ENCODE peak calls at places on chromosomes 6 and 20, in eight cellular contexts. Y, K, T, Q, M, V, J and C are unnamed samples. For H3K79me2, the result is how much of the 10 kb centered on the place peaks cover.

GRCh38 chr6:166003569-166003968 is 164.1 kb downstream of the TBXT start:
- DNase-seq in J (peak), T (no peak), K (no peak), V (no peak), Q (no peak), Y (no peak), M (no peak), C (peak)

GRCh38 chr6:135002974-135003703 is 51.5 kb downstream of the HBS1L start:
- DNase-seq in Y (no peak), V (no peak), T (no peak), J (no peak), M (peak), K (no peak), Q (no peak), C (no peak)

GRCh38 chr20:53316221-53316937 is 277.3 kb downstream of the ZNF217 start:
- DNase-seq in T (no peak), K (no peak), Y (peak), J (peak), Q (no peak), M (no peak), V (no peak), C (peak)

GRCh38 chr6:11094411-11094851 is 797 bp downstream of the SMIM13 start:
- DNase-seq in V (no peak), J (peak), M (peak), Y (peak), Q (peak), K (peak), T (peak), C (peak)

GRCh38 chr6:129672883-129673631 is 36.9 kb downstream of the ARHGAP18 start:
- DNase-seq in M (peak), Y (peak), J (no peak), T (no peak), Q (no peak), V (peak), K (no peak), C (no peak)

GRCh38 chr6:37630281-37630799 is 67.3 kb downstream of the MDGA1 start:
- DNase-seq in J (no peak), Y (peak), M (no peak), K (no peak), Q (peak), T (no peak), V (peak), C (no peak)

GRCh38 chr6:122428781-122429180 is 29.3 kb downstream of the HSF2 start:
- DNase-seq in T (no peak), Q (no peak), M (no peak), Y (no peak), V (no peak), J (no peak), K (no peak), C (no peak)

GRCh38 chr6:118325220-118325860 is 222.8 kb upstream of the PLN start:
- DNase-seq in T (no peak), Q (no peak), M (no peak), V (no peak), Y (peak), J (no peak), K (no peak), C (no peak)

GRCh38 chr6:5634525-5634924 is 372.2 kb downstream of the NRN1 start:
- DNase-seq in V (no peak), K (no peak), T (no peak), M (no peak), Q (no peak), Y (no peak), J (no peak), C (no peak)

GRCh38 chr20:10250902-10251301 is 32.3 kb downstream of the SNAP25 start:
- DNase-seq in K (no peak), M (no peak), V (no peak), J (no peak), Y (no peak), Q (peak), T (no peak), C (no peak)

GRCh38 chr20:44033873-44034272 is 119.2 kb downstream of the TOX2 start:
- DNase-seq in Y (no peak), Q (no peak), V (no peak), T (no peak), K (no peak), J (no peak), M (no peak), C (no peak)

GRCh38 chr20:44033344-44033743 is 118.7 kb downstream of the TOX2 start:
- DNase-seq in M (no peak), Q (no peak), J (no peak), T (no peak), K (peak), V (no peak), Y (no peak), C (no peak)

GRCh38 chr20:44035924-44036323 is 121.3 kb downstream of the TOX2 start:
- DNase-seq in V (no peak), T (no peak), M (no peak), K (no peak), J (no peak), Y (no peak), Q (no peak), C (no peak)

GRCh38 chr20:44034965-44035635 is 120.4 kb downstream of the TOX2 start:
- DNase-seq in V (no peak), J (no peak), T (no peak), Q (no peak), M (no peak), Y (no peak), K (no peak), C (no peak)

DNA sequence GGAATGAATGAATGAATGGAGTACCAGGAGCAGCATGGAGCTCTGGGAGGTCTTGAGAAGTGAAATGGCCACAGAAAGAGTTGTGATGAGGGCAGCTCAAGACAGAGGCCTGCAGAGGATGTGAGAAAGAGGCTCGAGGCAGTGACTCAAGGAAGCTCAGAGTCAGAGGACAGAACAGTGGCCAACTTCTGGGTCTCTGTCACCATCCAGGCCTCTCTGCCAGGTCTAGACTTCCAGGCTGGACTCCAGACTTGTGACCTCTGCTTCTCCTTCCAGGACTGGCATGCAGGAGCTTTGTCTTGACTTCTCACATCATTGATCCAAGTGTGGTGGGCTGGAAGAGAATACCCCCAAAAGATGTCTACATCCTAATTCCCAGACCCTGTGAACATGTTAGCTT is 119.8 kb downstream of the TOX2 start:
- DNase-seq in Q (no peak), J (no peak), V (no peak), T (no peak), M (no peak), K (no peak), Y (no peak), C (no peak)
- TF ChIP-seq EZH2phosphoT487 in Q (no peak), J (no peak), V (no peak), T (no peak), M (no peak), K (no peak), Y (no peak), C (no peak)

DNA sequence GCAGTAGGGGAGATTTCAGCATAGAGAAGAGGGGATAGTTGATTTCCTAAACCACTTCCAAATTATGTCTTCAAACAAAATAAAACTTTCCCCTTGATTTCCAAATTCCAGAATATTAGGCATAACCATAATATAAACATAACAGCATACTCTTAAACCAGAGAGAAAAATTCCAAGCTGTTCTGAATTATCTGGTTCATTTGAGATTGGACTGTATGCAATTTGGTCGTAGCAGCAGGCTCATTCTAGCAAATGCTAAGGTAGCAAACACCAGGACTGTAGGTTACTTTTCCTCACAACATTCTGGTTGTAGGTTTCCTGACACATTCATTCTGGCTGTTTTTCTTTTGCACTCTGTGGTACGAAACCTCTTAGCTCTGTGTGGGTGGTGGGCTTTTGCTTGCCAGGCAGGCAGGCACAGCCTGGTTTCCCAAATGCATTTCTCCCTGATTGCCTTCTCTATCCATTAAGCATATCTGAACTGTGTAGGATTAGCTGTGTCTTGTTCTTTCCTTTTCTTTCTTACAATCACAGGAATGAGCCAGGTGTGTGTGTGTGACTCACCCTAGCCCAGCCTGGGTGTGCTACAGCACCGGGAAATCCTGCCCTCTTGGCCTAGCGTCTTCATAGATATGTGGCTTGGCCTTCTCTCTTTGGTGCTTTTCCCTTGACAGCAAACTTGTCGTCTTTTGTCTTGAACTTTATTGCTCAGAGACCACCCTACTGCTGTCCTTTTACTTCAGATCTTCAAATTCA is 77.1 kb downstream of the JARID2 start:
- DNase-seq in Q (peak), K (no peak), T (no peak), V (peak), Y (no peak), J (no peak), M (no peak), C (no peak)
- H3K79me2 ChIP-seq in Q (half or more), K (under half), T (under half), V (half or more), Y (half or more), J (half or more), M (half or more), C (half or more)

DNA sequence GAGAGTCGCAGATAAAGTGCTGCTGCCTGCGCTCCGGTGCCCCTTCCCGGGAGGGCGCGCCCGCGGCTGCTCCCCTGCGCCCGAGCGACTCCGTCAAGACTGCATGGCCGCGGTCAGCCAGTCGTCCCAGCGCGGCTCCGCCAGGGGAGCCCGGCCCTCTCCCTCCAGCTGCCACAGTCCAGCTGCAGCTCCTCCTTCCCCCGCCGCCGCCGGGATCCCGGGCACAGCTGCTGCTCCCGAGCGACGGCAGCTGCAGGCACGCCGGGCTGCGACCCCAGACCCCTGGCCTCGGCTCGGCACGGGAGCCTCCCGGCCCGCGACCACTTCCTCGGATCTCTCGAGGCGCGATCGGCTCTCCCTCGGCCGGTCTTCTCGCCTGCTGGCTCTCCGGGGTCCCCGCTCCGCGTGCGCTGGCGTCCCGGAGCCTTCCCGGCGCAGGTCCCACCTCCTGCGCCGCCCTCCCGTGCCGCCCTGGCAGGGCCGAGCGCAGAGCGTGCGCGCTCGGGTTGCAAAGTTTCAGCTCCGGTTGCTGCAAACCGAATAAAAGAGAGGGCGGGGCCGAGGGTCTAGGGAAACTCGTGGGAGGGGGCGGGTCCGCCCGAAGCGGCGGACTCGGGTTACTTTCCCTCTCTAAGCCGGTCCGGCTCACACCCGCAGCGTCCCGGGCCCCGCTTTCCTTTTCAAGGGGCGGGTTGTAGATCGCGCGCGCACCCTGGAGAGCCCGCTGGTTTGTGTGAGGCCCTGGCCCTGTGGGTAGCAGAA is at the start of gene CNKSR3:
- DNase-seq in J (peak), K (peak), T (no peak), V (peak), Y (peak), M (peak), Q (peak), C (peak)
- TF ChIP-seq EZH2phosphoT487 in J (no peak), K (no peak), T (no peak), V (no peak), Y (no peak), M (no peak), Q (no peak), C (no peak)

DNA sequence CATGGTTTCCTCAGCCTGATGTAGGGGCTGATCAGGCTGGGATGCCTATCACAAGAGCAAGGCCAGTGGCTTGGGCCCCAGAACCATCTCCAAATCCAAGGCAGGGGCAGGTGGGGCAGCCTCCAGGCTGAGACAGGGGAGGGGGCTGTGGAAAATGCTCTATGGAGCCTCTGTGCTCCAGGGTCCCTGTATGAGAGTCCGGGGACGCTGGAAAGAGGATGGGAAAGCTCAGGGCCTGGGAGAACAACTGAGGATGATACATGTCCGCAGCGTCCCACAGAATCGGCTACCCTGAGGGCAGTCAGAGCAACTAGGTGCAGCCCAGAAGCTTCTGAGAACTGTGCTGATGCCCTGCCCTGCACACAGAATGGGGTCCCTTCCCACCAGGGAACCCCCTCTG is 43.4 kb downstream of the CPXM1 start:
- DNase-seq in K (no peak), Q (no peak), M (no peak), J (no peak), V (no peak), Y (no peak), T (no peak), C (no peak)
- H3K79me2 ChIP-seq in K (under half), Q (under half), M (under half), J (under half), V (under half), Y (under half), T (under half), C (under half)

GRCh38 chr6:18280084-18280483 is 15.8 kb upstream of the DEK start:
- DNase-seq in Y (peak), Q (no peak), J (no peak), V (no peak), K (no peak), M (no peak), T (no peak), C (peak)
- TF ChIP-seq EZH2phosphoT487 in Y (no peak), Q (no peak), J (no peak), V (no peak), K (no peak), M (no peak), T (no peak), C (no peak)

GRCh38 chr6:13926378-13926777 is 1.6 kb downstream of the RNF182 start:
- DNase-seq in J (no peak), Q (no peak), K (no peak), M (no peak), Y (no peak), T (no peak), V (no peak), C (no peak)
- H3K79me2 ChIP-seq in J (under half), Q (under half), K (half or more), M (under half), Y (under half), T (under half), V (under half), C (under half)

GRCh38 chr20:41293269-41294037 is 24.1 kb downstream of the ZHX3 start:
- DNase-seq in V (no peak), Q (no peak), M (no peak), J (no peak), Y (peak), K (no peak), T (no peak), C (no peak)
- TF ChIP-seq EZH2phosphoT487 in V (no peak), Q (no peak), M (no peak), J (no peak), Y (no peak), K (no peak), T (no peak), C (no peak)

GRCh38 chr20:38902601-38903000 is 23.6 kb upstream of the FAM83D start:
- DNase-seq in T (no peak), K (no peak), Y (no peak), V (no peak), M (no peak), Q (no peak), J (no peak), C (no peak)
- H3K79me2 ChIP-seq in T (under half), K (under half), Y (under half), V (under half), M (under half), Q (under half), J (under half), C (under half)

GRCh38 chr6:79145301-79145700 is 67.2 kb upstream of the PHIP start:
- DNase-seq in T (no peak), J (no peak), M (no peak), V (no peak), K (no peak), Q (no peak), Y (no peak), C (no peak)
- TF ChIP-seq EZH2phosphoT487 in T (no peak), J (no peak), M (no peak), V (no peak), K (no peak), Q (no peak), Y (no peak), C (no peak)

GRCh38 chr6:15659181-15659580 is 3.6 kb downstream of the DTNBP1 start:
- DNase-seq in V (no peak), Q (no peak), K (no peak), J (no peak), Y (no peak), M (no peak), T (no peak), C (peak)
- H3K79me2 ChIP-seq in V (under half), Q (half or more), K (under half), J (under half), Y (under half), M (half or more), T (half or more), C (under half)